ENCODE peak calls at places on chromosomes 11 and 22, in six cellular contexts. G is IMR-90, V is WTC11, J is GM12878, O is H1, B is SK-N-SH. D is an unnamed sample.

GRCh38 chr11:134554106-134554505 is 142.1 kb upstream of the B3GAT1 start:
- DNase-seq in J (no peak), V (no peak), G (no peak), O (no peak), B (no peak), D (no peak)

GRCh38 chr22:43926349-43926710 is 2.7 kb downstream of the PNPLA3 start:
- DNase-seq in G (no peak), J (no peak), O (no peak), B (no peak), V (no peak), D (no peak)

GRCh38 chr22:21457023-21457787 is 10.0 kb upstream of the TMEM191C start:
- DNase-seq in G (peak), B (no peak), J (no peak), V (peak), O (no peak), D (peak)

GRCh38 chr11:10294289-10294953 is 402 bp upstream of the SBF2 start:
- DNase-seq in O (no peak), G (peak), V (peak), J (no peak), B (peak), D (peak)

GRCh38 chr11:69391192-69392103 is 90.0 kb upstream of the LINC01488 start:
- DNase-seq in J (no peak), V (no peak), O (no peak), B (no peak), G (no peak), D (no peak)

GRCh38 chr22:49935561-49935960 is 17.1 kb downstream of the CRELD2 start:
- DNase-seq in O (no peak), J (no peak), G (no peak), B (peak), V (no peak), D (no peak)

GRCh38 chr11:102799656-102800339 is 1.8 kb upstream of the MMP1 start:
- DNase-seq in G (peak), J (no peak), V (no peak), B (no peak), O (no peak), D (no peak)

GRCh38 chr11:119764108-119764874 is 35.3 kb upstream of the NECTIN1 start:
- DNase-seq in B (no peak), J (no peak), O (no peak), G (peak), V (no peak), D (no peak)

GRCh38 chr11:20555783-20556182 is 43.6 kb upstream of the SLC6A5 start:
- DNase-seq in B (no peak), V (no peak), G (no peak), J (no peak), O (no peak), D (no peak)

GRCh38 chr11:12123177-12123576 is 12.8 kb downstream of the MICAL2 start:
- DNase-seq in V (no peak), O (no peak), G (peak), B (no peak), J (no peak), D (no peak)

GRCh38 chr22:35231585-35232084 is 25.7 kb upstream of the HMGXB4 start:
- DNase-seq in B (peak), V (peak), J (peak), O (peak), G (peak), D (peak)

GRCh38 chr11:1832181-1832988 is 2.4 kb upstream of the SYT8 start:
- DNase-seq in B (peak), J (no peak), G (no peak), O (no peak), V (peak), D (peak)

GRCh38 chr11:86798988-86799387 is 1.4 kb upstream of the PRSS23 start:
- DNase-seq in B (no peak), G (peak), V (no peak), J (no peak), O (no peak), D (peak)

GRCh38 chr22:30178180-30179126 is 68.1 kb downstream of the LIF start:
- DNase-seq in O (no peak), B (no peak), V (no peak), G (no peak), J (no peak), D (no peak)

GRCh38 chr11:11313426-11313825 is 39.6 kb downstream of the CSNK2A3 start:
- DNase-seq in B (no peak), J (no peak), G (peak), V (no peak), O (no peak), D (peak)

GRCh38 chr11:66542362-66542761 is 3.5 kb downstream of the ZDHHC24 start:
- DNase-seq in B (no peak), V (no peak), O (no peak), G (peak), J (no peak), D (no peak)

GRCh38 chr22:39176067-39176621 is 23.7 kb upstream of the CBX7 start:
- DNase-seq in V (peak), J (no peak), O (no peak), G (peak), B (no peak), D (no peak)

GRCh38 chr11:64850979-64851567 is 6.6 kb upstream of the CDC42BPG start:
- DNase-seq in O (no peak), B (no peak), V (peak), J (peak), G (no peak), D (no peak)

GRCh38 chr22:43883719-43884415 is 7.9 kb downstream of the PNPLA5 start:
- DNase-seq in J (no peak), B (no peak), G (no peak), O (no peak), V (no peak), D (no peak)

GRCh38 chr22:50314455-50315288 is 7.2 kb upstream of the PLXNB2 start:
- DNase-seq in B (peak), O (no peak), V (no peak), G (no peak), J (peak), D (no peak)

GRCh38 chr11:116072133-116072532 is 567.9 kb upstream of the CADM1 start:
- DNase-seq in O (no peak), J (no peak), G (no peak), V (no peak), B (no peak), D (no peak)

GRCh38 chr11:5004429-5005274 is 10.0 kb downstream of the OR51L1 start:
- DNase-seq in O (peak), G (peak), V (peak), J (no peak), B (peak), D (peak)

GRCh38 chr22:42156121-42156520 is 25.5 kb upstream of the CYP2D6 start:
- DNase-seq in G (no peak), O (no peak), J (no peak), V (no peak), B (no peak), D (no peak)

GRCh38 chr11:111185259-111185658 is 60.3 kb upstream of the POU2AF2 start:
- DNase-seq in B (no peak), V (no peak), O (no peak), J (no peak), G (peak), D (no peak)

DNA sequence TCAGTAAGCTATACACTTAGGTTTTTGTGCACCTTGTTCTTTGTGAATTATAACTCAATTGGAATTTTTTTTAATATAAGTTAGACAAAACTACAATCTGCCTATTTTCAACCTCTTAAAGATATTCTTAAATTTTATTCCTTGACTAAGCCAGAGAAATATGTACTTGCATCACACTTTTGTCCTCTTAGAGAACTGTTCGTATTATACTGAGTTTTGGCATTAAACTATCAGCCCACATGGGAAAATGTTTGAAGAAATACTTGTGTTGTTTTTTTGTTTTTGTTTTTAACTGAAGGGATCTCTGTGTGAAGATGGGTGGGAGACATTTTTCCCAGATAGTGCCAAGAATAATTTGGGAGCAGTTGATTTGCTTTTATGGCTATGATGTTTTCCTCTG is 25.3 kb downstream of the CEP295 start:
- DNase-seq in B (no peak), J (no peak), G (peak), V (no peak), O (no peak), D (no peak)
- TF ChIP-seq USF2 in B (no peak), J (no peak), G (no peak), V (no peak), O (no peak), D (no peak)

GRCh38 chr11:60777572-60777971 is 7.6 kb upstream of the MS4A10 start:
- DNase-seq in O (no peak), V (no peak), B (no peak), J (no peak), G (peak), D (peak)
- TF ChIP-seq USF2 in O (no peak), V (no peak), B (no peak), J (no peak), G (no peak), D (no peak)

GRCh38 chr22:48886604-48887393 is 940.9 kb downstream of the BRD1 start:
- DNase-seq in V (no peak), B (no peak), J (no peak), O (no peak), G (no peak), D (no peak)
- TF ChIP-seq USF2 in V (no peak), B (no peak), J (no peak), O (no peak), G (no peak), D (no peak)

DNA sequence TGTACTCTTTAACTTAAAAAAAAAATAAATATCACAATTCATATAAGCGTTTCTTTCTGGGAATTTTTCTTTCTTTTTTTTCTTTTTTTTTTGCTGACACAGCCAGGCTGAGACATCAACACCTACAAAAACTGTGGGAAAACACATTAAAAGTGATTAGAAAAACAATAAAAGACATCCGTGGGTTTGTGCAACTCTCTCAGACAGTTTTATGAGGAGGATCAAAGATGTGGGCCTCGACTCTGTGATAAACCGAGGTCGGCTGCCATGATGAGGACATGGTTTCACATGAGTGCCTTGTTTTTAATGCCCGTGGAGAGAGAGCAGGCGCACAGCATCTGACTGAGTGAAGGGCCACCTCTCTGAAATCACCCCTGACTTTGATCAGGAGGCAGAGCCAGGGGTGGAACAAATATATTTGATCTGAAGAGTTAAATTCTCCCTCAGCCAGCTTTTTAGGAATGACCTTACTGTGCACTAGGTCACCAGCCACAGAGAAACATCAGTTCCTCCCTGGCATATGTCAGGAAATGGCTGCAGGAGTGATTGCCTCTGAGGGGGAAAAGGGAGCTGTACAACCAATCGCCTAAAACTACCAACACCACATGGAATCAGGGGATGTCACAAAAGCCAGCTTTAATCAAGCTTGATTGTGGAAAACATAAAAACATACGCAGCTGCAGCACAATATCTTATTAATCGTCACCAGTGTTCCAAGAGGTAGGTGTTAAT is 164.8 kb downstream of the MAML2 start:
- DNase-seq in O (no peak), J (no peak), B (no peak), G (no peak), V (no peak), D (no peak)
- TF ChIP-seq USF2 in O (no peak), J (no peak), B (no peak), G (no peak), V (no peak), D (no peak)

DNA sequence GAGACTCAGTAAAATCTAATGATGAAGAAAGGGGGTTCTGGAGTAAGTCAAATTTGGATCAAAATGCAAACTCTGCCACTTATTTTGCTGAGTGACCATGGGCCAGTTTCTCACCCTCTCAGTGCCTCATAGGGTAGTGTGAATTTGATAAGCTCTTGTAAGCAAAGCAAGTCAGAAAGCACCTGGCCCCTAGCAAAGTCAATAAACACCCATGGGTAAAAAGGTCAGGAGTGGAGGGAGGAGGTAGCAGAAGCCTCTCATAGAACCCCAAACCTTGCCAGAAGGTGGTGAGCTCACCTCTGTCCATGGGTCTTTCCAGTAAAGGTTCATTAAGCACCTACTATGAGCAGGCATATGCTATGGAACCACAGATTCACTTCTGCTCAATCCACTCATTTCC is 18.5 kb upstream of the CACNG2 start:
- DNase-seq in B (no peak), G (no peak), J (no peak), O (no peak), V (no peak), D (no peak)
- TF ChIP-seq USF2 in B (no peak), G (no peak), J (no peak), O (no peak), V (no peak), D (no peak)

DNA sequence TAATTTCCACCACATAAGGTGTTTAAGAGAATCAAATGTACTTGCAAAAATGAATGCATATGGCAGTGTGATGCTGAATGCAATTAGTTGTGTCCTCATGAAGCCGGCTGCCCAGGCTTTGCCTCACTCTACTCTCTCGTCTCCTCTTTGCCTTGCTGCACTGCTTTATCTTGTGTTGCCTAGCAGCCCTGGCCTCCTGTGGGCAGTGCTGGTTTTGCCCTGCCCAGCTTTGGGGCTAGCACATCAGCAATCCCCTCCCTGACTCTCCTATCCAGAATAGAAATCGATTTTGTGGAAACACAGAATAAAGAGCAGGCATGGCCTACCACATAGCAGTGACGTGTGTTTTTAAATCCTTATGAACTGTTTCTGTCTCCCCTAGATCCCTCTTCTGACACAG is 30.0 kb downstream of the LRRC32 start:
- DNase-seq in J (no peak), G (no peak), O (no peak), V (no peak), B (no peak), D (no peak)
- TF ChIP-seq USF2 in J (no peak), G (no peak), O (no peak), V (no peak), B (no peak), D (no peak)

GRCh38 chr11:45929486-45930030 is 7.1 kb downstream of the LARGE2 start:
- DNase-seq in B (no peak), O (no peak), J (no peak), V (no peak), G (no peak), D (no peak)

GRCh38 chr11:45928535-45929215 is 6.2 kb downstream of the LARGE2 start:
- DNase-seq in B (no peak), J (no peak), O (no peak), V (no peak), G (no peak), D (no peak)

GRCh38 chr11:45931739-45932138 is 9.3 kb downstream of the LARGE2 start:
- DNase-seq in V (no peak), O (no peak), G (no peak), J (no peak), B (no peak), D (no peak)

GRCh38 chr11:45930951-45931563 is 8.6 kb downstream of the LARGE2 start:
- DNase-seq in J (no peak), B (no peak), O (no peak), V (no peak), G (no peak), D (no peak)

DNA sequence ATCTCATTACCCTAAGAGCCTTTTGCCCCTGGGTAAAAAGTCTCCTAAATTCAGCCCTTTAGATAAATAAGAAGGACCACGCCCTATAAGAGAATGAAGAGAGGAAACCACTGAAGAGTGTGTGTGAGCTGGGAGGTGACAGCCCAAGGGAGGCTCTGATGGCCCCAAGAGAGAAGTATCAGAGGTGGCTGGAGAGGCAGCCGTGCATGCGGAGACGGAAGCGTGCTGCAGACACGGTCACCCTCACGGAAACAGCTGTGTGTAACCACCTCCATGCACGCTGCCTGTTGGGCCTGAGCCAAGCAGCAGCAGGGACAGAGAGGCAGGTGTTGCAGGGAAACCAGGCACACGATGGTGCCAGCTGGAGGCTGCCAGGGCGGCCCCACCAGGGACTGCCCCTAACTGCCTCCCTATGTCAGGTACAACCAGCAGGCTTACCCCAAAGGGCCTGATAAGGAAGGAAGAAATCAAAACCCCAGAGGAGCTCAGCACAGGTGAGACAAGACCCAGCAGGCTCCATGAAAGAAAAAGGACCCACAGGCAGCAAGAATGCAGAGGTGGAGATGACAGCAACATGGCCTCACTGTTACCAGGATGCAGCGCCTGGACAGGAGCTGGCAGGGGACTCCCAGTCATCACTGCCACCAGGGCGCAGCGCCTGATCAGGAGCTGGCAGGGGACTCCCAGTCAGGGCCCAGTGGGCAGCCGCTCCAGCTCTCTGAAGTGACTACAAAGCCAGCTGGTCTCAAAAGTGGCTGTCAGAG is 7.8 kb downstream of the LARGE2 start:
- DNase-seq in G (no peak), J (peak), B (peak), V (no peak), O (no peak), D (no peak)
- TF ChIP-seq USF2 in G (no peak), J (no peak), B (no peak), V (no peak), O (no peak), D (no peak)